ENCODE peak calls at places on chromosomes 11 and 22, in nine cellular contexts. O, P, U, A, J, R, E, Y and C are unnamed samples.

GRCh38 chr11:108207683-108208060 is 14.8 kb downstream of the NPAT start:
- DNase-seq in O (no peak), P (no peak), U (no peak), A (no peak), J (no peak), R (no peak), E (no peak), Y (no peak), C (no peak)

GRCh38 chr11:22491826-22492225 is 133.8 kb downstream of the FANCF start:
- DNase-seq in O (no peak), P (peak; percentile 88), U (no peak), A (no peak), J (no peak), R (no peak), E (no peak), Y (no peak), C (no peak)

GRCh38 chr11:10925149-10925926 is 67.5 kb upstream of the ZBED5 start:
- DNase-seq in O (no peak), P (no peak), U (peak; percentile 66), A (peak; percentile 29), J (no peak), R (no peak), E (no peak), Y (no peak), C (no peak)

GRCh38 chr11:58562375-58562800 is 13.3 kb downstream of the LPXN start:
- DNase-seq in O (no peak), P (no peak), U (no peak), A (no peak), J (no peak), R (no peak), E (no peak), Y (no peak), C (peak; percentile 32)

GRCh38 chr11:73365352-73366264 is 10.6 kb upstream of the RELT start:
- DNase-seq in O (no peak), P (no peak), U (no peak), A (no peak), J (no peak), R (no peak), E (no peak), Y (no peak), C (no peak)

GRCh38 chr22:40789131-40789530 is 30.0 kb downstream of the SLC25A17 start:
- DNase-seq in O (no peak), P (no peak), U (no peak), A (no peak), J (no peak), R (no peak), E (no peak), Y (no peak), C (no peak)

GRCh38 chr11:10743354-10744035 is 7.6 kb upstream of the CTR9 start:
- DNase-seq in O (no peak), P (no peak), U (no peak), A (no peak), J (peak; percentile 70), R (no peak), E (no peak), Y (no peak), C (peak; percentile 52)

GRCh38 chr11:47186076-47186936 is at the start of gene PACSIN3:
- DNase-seq in O (peak; percentile 67), P (peak; percentile 78), U (no peak), A (peak; percentile 65), J (no peak), R (peak; percentile 78), E (peak; percentile 59), Y (peak; percentile 28), C (peak; percentile 16)

GRCh38 chr22:48282804-48283203 is 1520.4 kb downstream of the TBC1D22A start:
- DNase-seq in O (no peak), P (no peak), U (no peak), A (no peak), J (no peak), R (no peak), E (no peak), Y (no peak), C (no peak)

GRCh38 chr11:17568944-17569343 is 21.9 kb downstream of the OTOG start:
- DNase-seq in O (peak; percentile 1), P (no peak), U (no peak), A (no peak), J (no peak), R (peak; percentile 35), E (no peak), Y (no peak), C (no peak)

GRCh38 chr11:27208846-27209245 is 154.2 kb downstream of the CCDC34 start:
- DNase-seq in O (no peak), P (no peak), U (no peak), A (no peak), J (no peak), R (no peak), E (no peak), Y (no peak), C (no peak)

GRCh38 chr11:27207025-27207650 is 155.9 kb downstream of the CCDC34 start:
- DNase-seq in O (no peak), P (no peak), U (no peak), A (no peak), J (no peak), R (no peak), E (no peak), Y (no peak), C (no peak)

GRCh38 chr11:27210509-27210908 is 152.5 kb downstream of the CCDC34 start:
- DNase-seq in O (no peak), P (no peak), U (no peak), A (no peak), J (no peak), R (no peak), E (no peak), Y (no peak), C (no peak)

GRCh38 chr11:27211370-27212127 is 151.5 kb downstream of the CCDC34 start:
- DNase-seq in O (no peak), P (no peak), U (no peak), A (no peak), J (no peak), R (no peak), E (no peak), Y (no peak), C (no peak)

DNA sequence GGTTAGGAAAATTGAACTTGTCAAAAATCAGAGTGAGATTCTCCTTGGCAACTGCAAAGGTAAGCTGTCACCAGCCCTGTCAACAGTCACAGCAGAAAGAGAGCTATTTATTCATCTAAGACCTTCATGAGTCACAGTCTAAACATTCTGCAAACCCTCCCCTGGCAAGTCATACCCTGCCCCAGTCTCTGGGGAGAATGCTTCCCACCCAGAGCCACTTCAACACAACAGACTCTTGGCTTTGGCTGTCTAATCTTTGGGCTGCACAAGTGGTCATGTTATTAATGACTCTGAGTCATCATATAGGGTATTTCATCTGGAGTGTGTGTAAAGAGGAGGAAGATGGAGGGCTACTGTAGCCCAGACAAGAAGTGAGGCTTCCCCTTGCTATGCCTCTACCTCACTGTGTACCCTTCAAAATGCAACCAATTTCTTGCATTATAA is 153.4 kb downstream of the CCDC34 start:
- DNase-seq in O (peak; percentile 39), P (peak; percentile 100), U (peak; percentile 95), A (no peak), J (no peak), R (no peak), E (peak; percentile 87), Y (peak; percentile 87), C (no peak)
- H3K4me1 ChIP-seq in O (peaks cover 35% of the 10 kb centered on the region), P (peaks cover 76% of the 10 kb centered on the region), U (peaks cover 52% of the 10 kb centered on the region), A (peaks cover 15% of the 10 kb centered on the region), J (no peaks in the 10 kb centered on the region), R (peaks cover 4% of the 10 kb centered on the region), E (peaks cover 30% of the 10 kb centered on the region), Y (peaks cover 16% of the 10 kb centered on the region), C (no peaks in the 10 kb centered on the region)

DNA sequence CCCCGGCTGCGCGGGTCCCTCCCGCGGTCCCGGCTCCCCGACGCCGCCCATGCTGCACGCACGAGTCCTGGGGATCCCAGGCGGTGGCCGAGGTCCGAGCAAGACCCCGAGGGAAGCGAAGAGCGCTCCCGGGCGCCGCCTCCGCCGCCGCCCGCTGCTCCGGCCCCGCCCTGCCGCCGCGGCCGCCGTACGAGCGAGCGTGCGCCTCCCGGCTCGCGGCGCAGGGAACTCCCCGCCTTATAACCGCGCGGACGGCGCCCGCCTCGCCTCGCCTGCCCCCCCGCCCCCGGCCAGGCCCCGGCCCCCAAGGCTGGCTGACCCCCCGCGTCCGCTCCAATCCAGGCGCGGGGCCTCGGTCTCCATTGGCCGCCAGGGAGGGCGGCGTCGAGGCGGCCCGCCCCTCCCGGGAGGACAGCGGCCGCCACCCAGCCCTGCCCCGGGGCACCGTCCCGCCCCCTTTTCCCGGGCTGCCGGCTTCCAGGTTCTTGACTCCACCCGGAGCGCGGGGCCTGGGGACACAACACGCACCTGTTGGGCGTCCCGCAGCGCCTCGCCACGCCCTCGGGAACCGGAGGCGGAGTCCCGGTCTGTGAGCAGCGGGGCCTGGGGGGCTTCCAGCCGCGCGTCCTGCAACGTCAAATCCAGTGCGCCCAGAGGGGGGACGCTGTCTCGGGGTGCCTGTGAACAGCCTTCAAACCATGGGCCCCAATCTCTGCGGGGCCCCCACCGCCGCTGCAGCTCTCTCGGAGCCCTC is at the start of gene FADS3:
- DNase-seq in O (peak; percentile 91), P (peak; percentile 78), U (peak; percentile 75), A (peak; percentile 92), J (peak; percentile 77), R (peak; percentile 96), E (peak; percentile 89), Y (peak; percentile 68), C (peak; percentile 56)
- H3K27ac ChIP-seq in O (peak within 1 kb of the TSS; percentile 68), P (peak within 1 kb of the TSS; percentile 66), U (no peak within 1 kb of the TSS), A (peak within 1 kb of the TSS; percentile 89), J (peak within 1 kb of the TSS; percentile 61), R (peak within 1 kb of the TSS; percentile 51), E (no peak within 1 kb of the TSS), Y (peak within 1 kb of the TSS; percentile 53), C (peak within 1 kb of the TSS; percentile 69)

DNA sequence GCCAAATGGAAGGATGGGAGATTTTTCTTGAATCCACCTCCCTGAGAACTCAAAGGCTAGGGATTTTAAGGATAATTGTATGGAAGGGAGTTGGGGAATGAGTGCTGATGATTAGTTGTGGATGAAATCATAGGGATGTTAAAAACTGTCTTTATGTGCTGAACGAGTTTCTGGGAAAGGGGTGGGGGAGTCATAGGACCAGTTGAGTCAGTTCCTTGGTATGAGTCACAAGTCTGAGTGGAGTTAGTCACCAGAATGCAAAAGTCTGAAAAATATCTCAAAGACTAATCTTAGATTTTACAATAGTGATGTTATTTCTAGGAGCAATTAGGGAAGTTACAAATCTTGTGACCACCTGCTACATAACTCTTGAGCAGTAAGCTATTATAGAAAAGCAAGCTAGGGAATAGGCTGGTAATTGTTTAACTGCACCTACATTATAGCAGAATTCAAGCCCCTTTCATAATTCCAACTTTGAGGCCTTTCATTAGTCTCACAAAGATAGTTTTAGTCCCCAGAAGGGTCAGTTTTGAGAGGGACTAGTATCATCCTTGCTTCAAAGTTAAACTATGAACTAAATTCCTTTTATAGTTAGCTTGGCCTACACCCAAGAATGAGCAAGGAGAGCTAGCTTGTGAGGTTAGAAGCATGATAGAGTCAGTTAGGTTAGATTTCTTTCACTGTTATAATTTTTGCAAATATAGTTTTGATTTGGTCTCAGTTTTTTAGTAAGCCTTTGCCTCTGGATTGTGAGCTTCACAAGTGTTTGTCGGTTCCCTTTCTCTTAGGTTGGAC is 668.0 kb downstream of the ETS1 start:
- DNase-seq in O (no peak), P (no peak), U (no peak), A (no peak), J (no peak), R (no peak), E (peak; percentile 56), Y (peak; percentile 89), C (no peak)
- H3K4me3 ChIP-seq in O (no peak overlapping the region), P (no peak overlapping the region), U (no peak overlapping the region), A (no peak overlapping the region), J (no peak overlapping the region), R (no peak overlapping the region), E (no peak overlapping the region), Y (no peak overlapping the region), C (no peak overlapping the region)

GRCh38 chr11:1822648-1823375 is 12.0 kb upstream of the SYT8 start:
- DNase-seq in O (no peak), P (no peak), U (no peak), A (no peak), J (peak; percentile 16), R (no peak), E (no peak), Y (no peak), C (no peak)
- H3K4me1 ChIP-seq in O (peaks cover 16% of the 10 kb centered on the region), P (no peaks in the 10 kb centered on the region), U (peaks cover 17% of the 10 kb centered on the region), A (no peaks in the 10 kb centered on the region), J (no peaks in the 10 kb centered on the region), R (peaks cover 4% of the 10 kb centered on the region), E (no peaks in the 10 kb centered on the region), Y (peaks cover 8% of the 10 kb centered on the region), C (no peaks in the 10 kb centered on the region)

GRCh38 chr11:33135768-33136443 is 25.4 kb downstream of the CSTF3 start:
- DNase-seq in O (no peak), P (no peak), U (no peak), A (no peak), J (no peak), R (no peak), E (peak; percentile 15), Y (no peak), C (no peak)
- H3K27ac ChIP-seq in O (no peak overlapping the region), P (peak overlapping the region; percentile 13), U (peak overlapping the region; percentile 1), A (no peak overlapping the region), J (no peak overlapping the region), R (no peak overlapping the region), E (peak overlapping the region; percentile 63), Y (no peak overlapping the region), C (no peak overlapping the region)